ENCODE peak calls at places on chromosomes 6 and 20, in seven cellular contexts. One of them, this sample, is unnamed.

GRCh38 chr6:101490857-101491256 is 97.3 kb downstream of the GRIK2 start:
- DNase-seq in ecto neural progenitor cell: no peak
- DNase-seq in uterus: no peak
- DNase-seq in Karpas-422: no peak
- DNase-seq in SK-N-DZ: no peak
- DNase-seq in neural crest cell: no peak
- DNase-seq in RPMI7951: no peak
- DNase-seq in this sample: no peak

GRCh38 chr6:44057931-44058616 is 69.2 kb downstream of the MRPL14 start:
- DNase-seq in RPMI7951: peak
- DNase-seq in Karpas-422: no peak
- DNase-seq in uterus: no peak
- DNase-seq in neural crest cell: no peak
- DNase-seq in SK-N-DZ: no peak
- DNase-seq in ecto neural progenitor cell: no peak
- DNase-seq in this sample: peak

GRCh38 chr6:12909828-12910227 is 193.3 kb downstream of the PHACTR1 start:
- DNase-seq in Karpas-422: no peak
- DNase-seq in RPMI7951: no peak
- DNase-seq in uterus: no peak
- DNase-seq in SK-N-DZ: no peak
- DNase-seq in ecto neural progenitor cell: no peak
- DNase-seq in neural crest cell: no peak
- DNase-seq in this sample: no peak

GRCh38 chr6:101931766-101932165 is 538.3 kb downstream of the GRIK2 start:
- DNase-seq in neural crest cell: no peak
- DNase-seq in uterus: no peak
- DNase-seq in SK-N-DZ: no peak
- DNase-seq in Karpas-422: no peak
- DNase-seq in ecto neural progenitor cell: no peak
- DNase-seq in RPMI7951: no peak
- DNase-seq in this sample: no peak

GRCh38 chr6:34143884-34144580 is 1.9 kb downstream of the GRM4 start:
- DNase-seq in ecto neural progenitor cell: peak
- DNase-seq in Karpas-422: peak
- DNase-seq in neural crest cell: peak
- DNase-seq in RPMI7951: no peak
- DNase-seq in uterus: peak
- DNase-seq in SK-N-DZ: peak
- DNase-seq in this sample: no peak

GRCh38 chr6:42118162-42119001 is 24.0 kb downstream of the C6orf132 start:
- DNase-seq in RPMI7951: peak
- DNase-seq in ecto neural progenitor cell: no peak
- DNase-seq in neural crest cell: no peak
- DNase-seq in uterus: no peak
- DNase-seq in SK-N-DZ: no peak
- DNase-seq in Karpas-422: peak
- DNase-seq in this sample: no peak

GRCh38 chr6:154868143-154868594 is 126.9 kb upstream of the TIAM2 start:
- DNase-seq in ecto neural progenitor cell: no peak
- DNase-seq in RPMI7951: peak
- DNase-seq in SK-N-DZ: peak
- DNase-seq in neural crest cell: no peak
- DNase-seq in uterus: no peak
- DNase-seq in Karpas-422: peak
- DNase-seq in this sample: peak

GRCh38 chr20:21027569-21027968 is 78.6 kb downstream of the LINC00237 start:
- DNase-seq in ecto neural progenitor cell: peak
- DNase-seq in SK-N-DZ: no peak
- DNase-seq in uterus: no peak
- DNase-seq in neural crest cell: peak
- DNase-seq in RPMI7951: peak
- DNase-seq in Karpas-422: peak
- DNase-seq in this sample: no peak

GRCh38 chr6:163092846-163093245 is 321.7 kb upstream of the QKI start:
- DNase-seq in RPMI7951: no peak
- DNase-seq in ecto neural progenitor cell: no peak
- DNase-seq in uterus: no peak
- DNase-seq in neural crest cell: no peak
- DNase-seq in SK-N-DZ: no peak
- DNase-seq in Karpas-422: no peak
- DNase-seq in this sample: no peak

This sample was measured in HCEC 1CT.